ENCODE peak calls at places on chromosome 20, in four cellular contexts. N, R, O and V are unnamed samples.

GRCh38 chr20:17635846-17636245 is 46.2 kb downstream of the RRBP1 start:
- DNase-seq in O (no peak), N (no peak), R (no peak), V (no peak)

GRCh38 chr20:56187791-56188190 is 60.7 kb upstream of the MC3R start:
- DNase-seq in O (no peak), R (no peak), N (peak; percentile 21), V (no peak)

GRCh38 chr20:57199656-57200405 is 66.6 kb downstream of the BMP7 start:
- DNase-seq in R (no peak), O (no peak), N (no peak), V (no peak)

GRCh38 chr20:37598101-37598530 is 70.4 kb upstream of the BLCAP start:
- DNase-seq in N (no peak), O (no peak), R (no peak), V (no peak)

GRCh38 chr20:35870541-35871307 is 83.6 kb downstream of the SCAND1 start:
- DNase-seq in O (no peak), R (no peak), N (no peak), V (no peak)

GRCh38 chr20:341682-342081 is 5.2 kb upstream of the NRSN2 start:
- DNase-seq in N (peak; percentile 94), O (no peak), R (peak; percentile 37), V (peak; percentile 93)

GRCh38 chr20:47574616-47575401 is 73.1 kb downstream of the NCOA3 start:
- DNase-seq in R (no peak), O (no peak), N (no peak), V (no peak)

GRCh38 chr20:57573893-57574292 is 13.0 kb downstream of the PCK1 start:
- DNase-seq in O (no peak), N (no peak), R (no peak), V (no peak)

GRCh38 chr20:50356522-50356880 is 153.7 kb upstream of the PTPN1 start:
- DNase-seq in O (no peak), N (no peak), R (no peak), V (no peak)

GRCh38 chr20:34850969-34851368 is 21.7 kb downstream of the GGT7 start:
- DNase-seq in N (no peak), O (no peak), R (no peak), V (no peak)

GRCh38 chr20:57702091-57702490 is 7.7 kb downstream of the PMEPA1 start:
- DNase-seq in O (no peak), R (no peak), N (no peak), V (no peak)

GRCh38 chr20:17688965-17689364 is 6.9 kb upstream of the RRBP1 start:
- DNase-seq in O (no peak), R (no peak), N (no peak), V (no peak)

GRCh38 chr20:63642518-63643247 is 10.5 kb downstream of the STMN3 start:
- DNase-seq in N (no peak), R (no peak), O (no peak), V (no peak)

GRCh38 chr20:9068896-9069663 is at the start of gene PLCB4:
- DNase-seq in R (no peak), N (peak; percentile 35), O (no peak), V (no peak)

GRCh38 chr20:33837096-33837830 is 26.1 kb downstream of the CHMP4B start:
- DNase-seq in O (no peak), N (no peak), R (no peak), V (no peak)